ENCODE peak calls at places on chromosomes 4 and X, in nine cellular contexts. One of them, this sample, is unnamed.

GRCh38 chr4:86511590-86511989 is 82.5 kb upstream of the PTPN13 start:
- DNase-seq in left lung: no peak
- DNase-seq in epithelial cell of esophagus: no peak
- DNase-seq in Right ventricle myocardium superior: no peak
- DNase-seq in fibroblast of the aortic adventitia: no peak
- DNase-seq in occipital lobe: no peak
- DNase-seq in ovary: no peak
- DNase-seq in NCI-H1930: no peak
- DNase-seq in dorsolateral prefrontal cortex: no peak
- DNase-seq in this sample: no peak

GRCh38 chrX:110006161-110006560 is 3.2 kb downstream of the TMEM164 start:
- DNase-seq in left lung: no peak
- DNase-seq in epithelial cell of esophagus: no peak
- DNase-seq in Right ventricle myocardium superior: no peak
- DNase-seq in fibroblast of the aortic adventitia: no peak
- DNase-seq in occipital lobe: no peak
- DNase-seq in ovary: no peak
- DNase-seq in NCI-H1930: no peak
- DNase-seq in dorsolateral prefrontal cortex: no peak
- DNase-seq in this sample: no peak

GRCh38 chrX:47217121-47217851 is 1.2 kb upstream of the CDK16 start:
- DNase-seq in left lung: peak; percentile 94
- DNase-seq in epithelial cell of esophagus: peak; percentile 91
- DNase-seq in Right ventricle myocardium superior: peak; percentile 45
- DNase-seq in fibroblast of the aortic adventitia: peak; percentile 64
- DNase-seq in occipital lobe: no peak
- DNase-seq in ovary: no peak
- DNase-seq in NCI-H1930: no peak
- DNase-seq in dorsolateral prefrontal cortex: no peak
- DNase-seq in this sample: no peak

GRCh38 chrX:13131511-13132137 is 87.2 kb upstream of the FAM9C start:
- DNase-seq in left lung: no peak
- DNase-seq in epithelial cell of esophagus: no peak
- DNase-seq in Right ventricle myocardium superior: no peak
- DNase-seq in fibroblast of the aortic adventitia: no peak
- DNase-seq in occipital lobe: no peak
- DNase-seq in ovary: no peak
- DNase-seq in NCI-H1930: no peak
- DNase-seq in dorsolateral prefrontal cortex: no peak
- DNase-seq in this sample: no peak

GRCh38 chrX:110310000-110310790 is 7.7 kb downstream of the AMMECR1 start:
- DNase-seq in left lung: no peak
- DNase-seq in epithelial cell of esophagus: peak; percentile 17
- DNase-seq in Right ventricle myocardium superior: no peak
- DNase-seq in fibroblast of the aortic adventitia: no peak
- DNase-seq in occipital lobe: no peak
- DNase-seq in ovary: no peak
- DNase-seq in NCI-H1930: no peak
- DNase-seq in dorsolateral prefrontal cortex: no peak
- DNase-seq in this sample: no peak

GRCh38 chr4:996030-996993 is 3.1 kb upstream of the SLC26A1 start:
- DNase-seq in left lung: peak; percentile 67
- DNase-seq in epithelial cell of esophagus: no peak
- DNase-seq in Right ventricle myocardium superior: no peak
- DNase-seq in fibroblast of the aortic adventitia: no peak
- DNase-seq in occipital lobe: no peak
- DNase-seq in ovary: no peak
- DNase-seq in NCI-H1930: no peak
- DNase-seq in dorsolateral prefrontal cortex: no peak
- DNase-seq in this sample: no peak

GRCh38 chr4:52883183-52883621 is 21.1 kb downstream of the RASL11B start:
- DNase-seq in left lung: no peak
- DNase-seq in epithelial cell of esophagus: peak; percentile 35
- DNase-seq in Right ventricle myocardium superior: no peak
- DNase-seq in fibroblast of the aortic adventitia: no peak
- DNase-seq in occipital lobe: no peak
- DNase-seq in ovary: no peak
- DNase-seq in NCI-H1930: no peak
- DNase-seq in dorsolateral prefrontal cortex: no peak
- DNase-seq in this sample: no peak

GRCh38 chr4:11106190-11106589 is 322.5 kb downstream of the HS3ST1 start:
- DNase-seq in left lung: no peak
- DNase-seq in epithelial cell of esophagus: peak; percentile 66
- DNase-seq in Right ventricle myocardium superior: no peak
- DNase-seq in fibroblast of the aortic adventitia: peak; percentile 49
- DNase-seq in occipital lobe: no peak
- DNase-seq in ovary: no peak
- DNase-seq in NCI-H1930: no peak
- DNase-seq in dorsolateral prefrontal cortex: no peak
- DNase-seq in this sample: no peak

GRCh38 chrX:151970027-151970426 is 4.4 kb downstream of the GABRE start:
- DNase-seq in left lung: no peak
- DNase-seq in epithelial cell of esophagus: no peak
- DNase-seq in Right ventricle myocardium superior: no peak
- DNase-seq in fibroblast of the aortic adventitia: no peak
- DNase-seq in occipital lobe: no peak
- DNase-seq in ovary: no peak
- DNase-seq in NCI-H1930: no peak
- DNase-seq in dorsolateral prefrontal cortex: no peak
- DNase-seq in this sample: no peak

GRCh38 chrX:14235004-14235403 is 205.3 kb upstream of the GEMIN8 start:
- DNase-seq in left lung: no peak
- DNase-seq in epithelial cell of esophagus: peak; percentile 39
- DNase-seq in Right ventricle myocardium superior: no peak
- DNase-seq in fibroblast of the aortic adventitia: no peak
- DNase-seq in occipital lobe: no peak
- DNase-seq in ovary: no peak
- DNase-seq in NCI-H1930: no peak
- DNase-seq in dorsolateral prefrontal cortex: no peak
- DNase-seq in this sample: no peak